ENCODE peak calls at places on chromosomes 2 and 18, in five cellular contexts. S is osteocyte; J is A549; N is activated CD4-positive, alpha-beta T cell treated with anti-CD3 and anti-CD28 coated beads for 24 hours; H is activated CD8-positive, alpha-beta T cell treated with anti-CD3 and anti-CD28 coated beads, Interleukin-2, amount 10 ng/mL, durations not matched to agents 7 days and 5 days. M is an unnamed sample.

GRCh38 chr2:54558188-54558975 is 102.3 kb downstream of the SPTBN1 start:
- DNase-seq in S (peak; percentile 86), J (peak; percentile 78), N (peak; percentile 48), H (peak; percentile 82), M (peak; percentile 76)

GRCh38 chr18:79534356-79534755 is 138.6 kb downstream of the NFATC1 start:
- DNase-seq in S (no peak), J (no peak), N (no peak), H (no peak), M (no peak)

GRCh38 chr18:8982416-8983183 is 119.9 kb upstream of the NDUFV2 start:
- DNase-seq in S (no peak), J (peak; percentile 83), N (no peak), H (peak; percentile 49), M (no peak)

GRCh38 chr2:127537644-127538043 is 2.2 kb downstream of the MYO7B start:
- DNase-seq in S (peak; percentile 66), J (no peak), N (no peak), H (no peak), M (no peak)

GRCh38 chr18:71249791-71250190 is 960.9 kb downstream of the SOCS6 start:
- DNase-seq in S (no peak), J (no peak), N (no peak), H (no peak), M (no peak)

GRCh38 chr2:106991866-106992265 is 105.9 kb upstream of the ST6GAL2 start:
- DNase-seq in S (no peak), J (no peak), N (no peak), H (no peak), M (no peak)

GRCh38 chr2:221380049-221380448 is 192.1 kb downstream of the EPHA4 start:
- DNase-seq in S (no peak), J (no peak), N (no peak), H (no peak), M (no peak)

GRCh38 chr2:13034861-13035260 is 318.1 kb downstream of the TRIB2 start:
- DNase-seq in S (no peak), J (no peak), N (no peak), H (no peak), M (no peak)

GRCh38 chr2:12928197-12928596 is 211.5 kb downstream of the TRIB2 start:
- DNase-seq in S (no peak), J (no peak), N (no peak), H (no peak), M (no peak)

GRCh38 chr18:72742002-72742401 is 125.8 kb downstream of the NETO1 start:
- DNase-seq in S (no peak), J (no peak), N (no peak), H (no peak), M (no peak)

GRCh38 chr2:177598321-177598922 is 205.8 kb downstream of the AGPS start:
- DNase-seq in S (peak; percentile 21), J (no peak), N (no peak), H (no peak), M (no peak)

GRCh38 chr2:181885096-181885495 is 6.4 kb upstream of the ITPRID2 start:
- DNase-seq in S (no peak), J (no peak), N (no peak), H (no peak), M (no peak)

GRCh38 chr2:9440058-9440727 is 16.7 kb downstream of the CPSF3 start:
- DNase-seq in S (no peak), J (no peak), N (no peak), H (no peak), M (no peak)

GRCh38 chr2:221610675-221611074 is 38.6 kb upstream of the EPHA4 start:
- DNase-seq in S (no peak), J (no peak), N (no peak), H (no peak), M (no peak)

GRCh38 chr18:76425299-76426101 is 69.5 kb downstream of the ZNF516 start:
- DNase-seq in S (no peak), J (no peak), N (no peak), H (no peak), M (no peak)

GRCh38 chr2:170504820-170505145 is 210.4 kb upstream of the SP5 start:
- DNase-seq in S (no peak), J (no peak), N (no peak), H (no peak), M (no peak)

GRCh38 chr2:236619910-236620612 is 50.4 kb downstream of the ACKR3 start:
- DNase-seq in S (no peak), J (no peak), N (no peak), H (peak; percentile 22), M (no peak)

GRCh38 chr2:207503234-207503633 is 26.5 kb upstream of the CREB1 start:
- DNase-seq in S (no peak), J (no peak), N (no peak), H (no peak), M (no peak)

GRCh38 chr2:173149491-173149890 is 73.8 kb downstream of the MAP3K20 start:
- DNase-seq in S (no peak), J (no peak), N (peak; percentile 5), H (peak; percentile 76), M (no peak)

GRCh38 chr2:74186038-74186437 is 7.4 kb upstream of the MOB1A start:
- DNase-seq in S (peak; percentile 62), J (no peak), N (peak; percentile 24), H (peak; percentile 44), M (no peak)

GRCh38 chr2:127590386-127591190 is 55.1 kb downstream of the MYO7B start:
- DNase-seq in S (peak; percentile 62), J (no peak), N (no peak), H (no peak), M (no peak)

GRCh38 chr18:55199291-55199963 is 240.2 kb upstream of the CCDC68 start:
- DNase-seq in S (no peak), J (no peak), N (no peak), H (no peak), M (no peak)

GRCh38 chr2:112836695-112837117 is at the start of gene IL1B:
- DNase-seq in S (no peak), J (peak; percentile 16), N (no peak), H (no peak), M (peak; percentile 15)